ENCODE peak calls at places on chromosomes 5 and 9, in four cellular contexts. Q is PC-9, Z is HCT116, X is GM23248. F is an unnamed sample.

GRCh38 chr9:127783111-127783621 is 2.7 kb upstream of the CDK9 start:
- DNase-seq in Q (no peak), Z (no peak), X (no peak), F (peak; percentile 78)

GRCh38 chr9:27329292-27329691 is 32.3 kb upstream of the EQTN start:
- DNase-seq in Q (no peak), Z (no peak), X (no peak), F (no peak)

GRCh38 chr9:126703330-126704156 is 89.8 kb downstream of the LMX1B start:
- DNase-seq in Q (no peak), Z (no peak), X (no peak), F (no peak)

GRCh38 chr5:25694805-25695204 is 1050.0 kb upstream of the CDH10 start:
- DNase-seq in Q (no peak), Z (no peak), X (no peak), F (no peak)

GRCh38 chr5:115435776-115436712 is 108.5 kb downstream of the FEM1C start:
- DNase-seq in Q (no peak), Z (no peak), X (no peak), F (no peak)

GRCh38 chr9:136686794-136687711 is at the start of gene AGPAT2:
- DNase-seq in Q (peak; percentile 86), Z (peak; percentile 28), X (peak; percentile 73), F (peak; percentile 72)

GRCh38 chr5:113612060-113612496 is 98.6 kb downstream of the YTHDC2 start:
- DNase-seq in Q (no peak), Z (peak; percentile 13), X (peak; percentile 59), F (peak; percentile 54)

GRCh38 chr5:141369994-141370848 is at the start of gene PCDHGB3:
- DNase-seq in Q (peak; percentile 14), Z (no peak), X (peak; percentile 81), F (peak; percentile 61)

GRCh38 chr9:107119294-107119693 is 163.8 kb upstream of the RAD23B start:
- DNase-seq in Q (no peak), Z (no peak), X (no peak), F (no peak)

GRCh38 chr9:79946718-79947117 is 375.0 kb downstream of the TLE4 start:
- DNase-seq in Q (no peak), Z (no peak), X (no peak), F (no peak)

GRCh38 chr5:168779333-168779732 is 200.2 kb upstream of the PANK3 start:
- DNase-seq in Q (no peak), Z (no peak), X (no peak), F (no peak)

GRCh38 chr9:22374021-22374420 is 72.6 kb upstream of the DMRTA1 start:
- DNase-seq in Q (no peak), Z (no peak), X (no peak), F (no peak)

GRCh38 chr9:33431420-33431819 is 16.0 kb downstream of the AQP3 start:
- DNase-seq in Q (no peak), Z (no peak), X (no peak), F (no peak)

GRCh38 chr5:71891856-71892255 is 172.8 kb downstream of the CARTPT start:
- DNase-seq in Q (peak; percentile 65), Z (no peak), X (peak; percentile 40), F (no peak)

GRCh38 chr9:106797299-106797698 is 65.7 kb upstream of the ZNF462 start:
- DNase-seq in Q (no peak), Z (no peak), X (peak; percentile 18), F (no peak)

GRCh38 chr9:111108946-111109345 is 70.7 kb upstream of the LPAR1 start:
- DNase-seq in Q (no peak), Z (no peak), X (peak; percentile 97), F (no peak)

GRCh38 chr5:84688566-84688965 is 303.9 kb upstream of the EDIL3 start:
- DNase-seq in Q (no peak), Z (no peak), X (peak; percentile 1), F (no peak)

GRCh38 chr9:6239048-6239461 is 23.4 kb downstream of the IL33 start:
- DNase-seq in Q (no peak), Z (no peak), X (no peak), F (no peak)

GRCh38 chr9:125506045-125506444 is 201.0 kb downstream of the MAPKAP1 start:
- DNase-seq in Q (no peak), Z (no peak), X (no peak), F (no peak)

GRCh38 chr5:138974227-138975063 is 99.3 kb upstream of the LRRTM2 start:
- DNase-seq in Q (no peak), Z (no peak), X (peak; percentile 87), F (no peak)

GRCh38 chr5:67050125-67050524 is 146.5 kb downstream of the CD180 start:
- DNase-seq in Q (no peak), Z (no peak), X (no peak), F (no peak)

GRCh38 chr9:124016152-124017063 is 4.8 kb downstream of the LHX2 start:
- DNase-seq in Q (no peak), Z (no peak), X (no peak), F (no peak)

GRCh38 chr9:124018731-124019697 is 7.4 kb downstream of the LHX2 start:
- DNase-seq in Q (no peak), Z (no peak), X (no peak), F (no peak)

GRCh38 chr9:124017064-124017928 is 5.7 kb downstream of the LHX2 start:
- DNase-seq in Q (no peak), Z (no peak), X (no peak), F (no peak)

GRCh38 chr9:124019771-124020519 is 8.4 kb downstream of the LHX2 start:
- DNase-seq in Q (no peak), Z (no peak), X (no peak), F (no peak)

DNA sequence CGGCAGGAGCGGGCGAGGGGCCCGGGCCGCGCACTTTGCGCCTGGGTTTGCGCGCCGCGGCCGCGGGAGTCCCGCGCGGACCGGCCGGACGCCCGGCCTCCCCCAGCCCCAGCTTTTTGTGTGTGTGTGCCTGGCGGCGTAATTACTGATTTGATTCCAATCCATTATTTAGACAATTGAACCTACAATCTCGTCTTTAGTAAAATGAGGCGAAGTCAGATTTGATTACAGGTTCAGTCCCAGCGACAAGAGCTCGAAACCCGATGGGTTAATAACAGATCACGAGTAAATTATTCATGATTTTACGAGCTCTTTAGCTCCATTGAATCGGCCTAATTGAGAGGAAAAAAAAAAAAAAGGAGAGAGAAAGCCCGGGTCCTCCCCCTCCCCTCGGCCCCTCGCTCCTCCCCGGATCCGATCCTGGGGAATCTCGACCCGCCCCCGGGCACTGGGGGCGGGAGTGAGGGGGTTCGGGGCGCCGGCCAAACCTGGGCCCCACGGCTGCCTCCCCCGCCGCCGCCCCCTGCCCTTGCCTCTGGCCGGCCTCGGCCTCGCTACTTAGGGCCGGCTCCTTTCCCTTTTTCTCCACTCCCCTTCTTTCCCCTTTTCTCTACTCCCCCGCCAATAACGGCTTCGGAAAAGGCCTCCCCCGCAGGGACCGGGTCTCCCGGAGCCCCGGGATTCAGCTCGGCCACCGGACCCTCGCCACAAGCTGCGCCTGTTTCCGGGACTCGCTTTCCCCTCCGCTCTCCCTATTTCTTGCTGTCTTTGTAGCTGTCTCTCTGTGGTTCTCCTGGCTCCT is 6.6 kb downstream of the LHX2 start:
- DNase-seq in Q (no peak), Z (no peak), X (no peak), F (no peak)
- H3K4me3 ChIP-seq in Q (no peak overlapping the region), Z (no peak overlapping the region), X (peak overlapping the region; percentile 49), F (no peak overlapping the region)

GRCh38 chr5:135696317-135696716 is 117.5 kb upstream of the CXCL14 start:
- DNase-seq in Q (no peak), Z (no peak), X (no peak), F (no peak)
- H3K9me2 ChIP-seq in Q (no peaks in the 10 kb centered on the region), Z (no peaks in the 10 kb centered on the region), X (no peaks in the 10 kb centered on the region), F (no peaks in the 10 kb centered on the region)

DNA sequence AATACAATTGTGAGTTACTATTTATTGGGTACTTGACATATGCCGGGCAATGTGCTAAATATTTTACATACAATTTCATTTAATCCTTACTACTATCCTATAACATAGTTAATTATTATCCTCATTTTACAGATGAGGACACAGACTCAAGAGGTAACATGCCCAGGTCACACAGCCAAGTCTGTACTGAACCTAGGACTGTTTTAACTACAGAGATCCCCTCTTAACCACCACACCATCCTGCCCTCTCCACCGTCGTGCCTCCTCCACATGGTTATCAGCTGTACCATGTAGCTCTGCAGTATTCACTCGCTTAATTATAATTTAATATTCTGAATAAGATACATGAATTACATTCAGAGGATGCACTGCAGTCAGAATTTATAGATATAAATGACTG is 5.3 kb downstream of the RAB14 start:
- DNase-seq in Q (no peak), Z (no peak), X (no peak), F (no peak)
- H3K27ac ChIP-seq in Q (peak overlapping the region; percentile 4), Z (no peak overlapping the region), X (no peak overlapping the region), F (no peak overlapping the region)

GRCh38 chr9:133238272-133238850 is 29.3 kb upstream of the OBP2B start:
- DNase-seq in Q (peak; percentile 78), Z (peak; percentile 67), X (peak; percentile 54), F (no peak)
- H3K4me3 ChIP-seq in Q (no peak overlapping the region), Z (peak overlapping the region; percentile 38), X (peak overlapping the region; percentile 62), F (no peak overlapping the region)

GRCh38 chr5:116914869-116915504 is 340.4 kb upstream of the SEMA6A start:
- DNase-seq in Q (no peak), Z (no peak), X (no peak), F (no peak)
- H3K9me2 ChIP-seq in Q (no peaks in the 10 kb centered on the region), Z (no peaks in the 10 kb centered on the region), X (no peaks in the 10 kb centered on the region), F (no peaks in the 10 kb centered on the region)

DNA sequence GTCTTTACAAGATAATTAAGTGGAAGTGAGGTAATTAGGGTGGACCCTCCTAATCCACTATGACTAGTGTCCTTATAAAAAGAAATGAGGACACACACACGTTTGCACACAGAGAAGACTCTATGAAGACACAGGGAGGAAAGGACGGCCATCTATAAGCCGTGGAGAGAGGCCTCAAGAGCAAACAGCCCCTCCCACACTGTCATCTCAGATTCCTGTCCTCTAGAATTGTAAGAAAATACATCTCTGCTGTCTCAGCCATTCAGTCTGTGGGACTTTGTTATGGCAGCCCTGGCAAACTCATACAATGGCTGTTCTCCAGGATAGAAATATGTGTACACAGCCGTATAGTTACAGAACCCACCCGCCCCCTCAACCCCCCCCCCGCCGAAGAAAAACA is 111.0 kb upstream of the ERCC6L2 start:
- DNase-seq in Q (no peak), Z (no peak), X (no peak), F (no peak)
- H3K27ac ChIP-seq in Q (no peak overlapping the region), Z (no peak overlapping the region), X (no peak overlapping the region), F (no peak overlapping the region)

F was measured in OCI-LY7.